ENCODE peak calls at places on chromosome 2, in seven cellular contexts. One of them, this sample, is unnamed.

GRCh38 chr2:38666578-38666926 is 638 bp downstream of the GALM start:
- DNase-seq in PC-3: peak; percentile 37
- DNase-seq in A549: no peak
- DNase-seq in bronchial epithelial cell: no peak
- DNase-seq in upper lobe of right lung: no peak
- DNase-seq in astrocyte of the spinal cord: peak; percentile 8
- DNase-seq in lower lobe of right lung: peak; percentile 56
- DNase-seq in this sample: no peak

GRCh38 chr2:61493523-61493942 is 22.6 kb upstream of the USP34 start:
- DNase-seq in bronchial epithelial cell: no peak
- DNase-seq in upper lobe of right lung: no peak
- DNase-seq in astrocyte of the spinal cord: peak; percentile 75
- DNase-seq in PC-3: no peak
- DNase-seq in lower lobe of right lung: no peak
- DNase-seq in A549: no peak
- DNase-seq in this sample: no peak

GRCh38 chr2:28423856-28424605 is 31.4 kb downstream of the FOSL2 start:
- DNase-seq in upper lobe of right lung: no peak
- DNase-seq in lower lobe of right lung: peak; percentile 71
- DNase-seq in bronchial epithelial cell: no peak
- DNase-seq in PC-3: no peak
- DNase-seq in A549: no peak
- DNase-seq in astrocyte of the spinal cord: peak; percentile 12
- DNase-seq in this sample: no peak

GRCh38 chr2:14516844-14517243 is 115.7 kb upstream of the LRATD1 start:
- DNase-seq in bronchial epithelial cell: peak; percentile 97
- DNase-seq in astrocyte of the spinal cord: peak; percentile 95
- DNase-seq in upper lobe of right lung: no peak
- DNase-seq in PC-3: peak; percentile 97
- DNase-seq in lower lobe of right lung: no peak
- DNase-seq in A549: no peak
- DNase-seq in this sample: no peak

GRCh38 chr2:37414470-37414949 is 70.1 kb downstream of the QPCT start:
- DNase-seq in PC-3: peak; percentile 84
- DNase-seq in lower lobe of right lung: no peak
- DNase-seq in astrocyte of the spinal cord: peak; percentile 80
- DNase-seq in A549: peak; percentile 68
- DNase-seq in upper lobe of right lung: no peak
- DNase-seq in bronchial epithelial cell: peak; percentile 62
- DNase-seq in this sample: peak; percentile 23

GRCh38 chr2:149313512-149313972 is 16.8 kb upstream of the LYPD6 start:
- DNase-seq in upper lobe of right lung: no peak
- DNase-seq in astrocyte of the spinal cord: peak; percentile 12
- DNase-seq in lower lobe of right lung: no peak
- DNase-seq in A549: peak; percentile 45
- DNase-seq in PC-3: peak; percentile 74
- DNase-seq in bronchial epithelial cell: peak; percentile 71
- DNase-seq in this sample: no peak

GRCh38 chr2:169131587-169132512 is 62.5 kb downstream of the DHRS9 start:
- DNase-seq in upper lobe of right lung: no peak
- DNase-seq in PC-3: peak; percentile 81
- DNase-seq in lower lobe of right lung: no peak
- DNase-seq in astrocyte of the spinal cord: peak; percentile 55
- DNase-seq in A549: peak; percentile 55
- DNase-seq in bronchial epithelial cell: peak; percentile 81
- DNase-seq in this sample: peak; percentile 54

GRCh38 chr2:121625953-121626352 is 23.3 kb downstream of the CLASP1 start:
- DNase-seq in lower lobe of right lung: no peak
- DNase-seq in A549: no peak
- DNase-seq in upper lobe of right lung: no peak
- DNase-seq in PC-3: no peak
- DNase-seq in bronchial epithelial cell: no peak
- DNase-seq in astrocyte of the spinal cord: no peak
- DNase-seq in this sample: no peak

GRCh38 chr2:235666240-235666781 is 172.5 kb downstream of the AGAP1 start:
- DNase-seq in astrocyte of the spinal cord: peak; percentile 93
- DNase-seq in A549: peak; percentile 86
- DNase-seq in PC-3: peak; percentile 80
- DNase-seq in upper lobe of right lung: no peak
- DNase-seq in bronchial epithelial cell: peak; percentile 49
- DNase-seq in lower lobe of right lung: no peak
- DNase-seq in this sample: no peak

GRCh38 chr2:26222976-26223375 is 21.5 kb downstream of the HADHA start:
- DNase-seq in PC-3: no peak
- DNase-seq in lower lobe of right lung: no peak
- DNase-seq in bronchial epithelial cell: no peak
- DNase-seq in upper lobe of right lung: no peak
- DNase-seq in astrocyte of the spinal cord: no peak
- DNase-seq in A549: no peak
- DNase-seq in this sample: no peak

GRCh38 chr2:159265171-159265576 is 21.3 kb downstream of the WDSUB1 start:
- DNase-seq in astrocyte of the spinal cord: peak; percentile 49
- DNase-seq in lower lobe of right lung: no peak
- DNase-seq in bronchial epithelial cell: peak; percentile 64
- DNase-seq in upper lobe of right lung: no peak
- DNase-seq in A549: peak; percentile 11
- DNase-seq in PC-3: peak; percentile 70
- DNase-seq in this sample: peak; percentile 20

GRCh38 chr2:232634319-232635150 is 1.1 kb downstream of the EFHD1 start:
- DNase-seq in lower lobe of right lung: no peak
- DNase-seq in bronchial epithelial cell: no peak
- DNase-seq in PC-3: no peak
- DNase-seq in A549: no peak
- DNase-seq in upper lobe of right lung: no peak
- DNase-seq in astrocyte of the spinal cord: no peak
- DNase-seq in this sample: peak; percentile 39
- H3K4me3 ChIP-seq in lower lobe of right lung: peak overlapping the region; percentile 60
- H3K4me3 ChIP-seq in bronchial epithelial cell: peak overlapping the region; percentile 47
- H3K4me3 ChIP-seq in PC-3: no peak overlapping the region
- H3K4me3 ChIP-seq in A549: peak overlapping the region; percentile 61
- H3K4me3 ChIP-seq in upper lobe of right lung: peak overlapping the region; percentile 48
- H3K4me3 ChIP-seq in astrocyte of the spinal cord: peak overlapping the region; percentile 52
- H3K4me3 ChIP-seq in this sample: peak overlapping the region; percentile 76

DNA sequence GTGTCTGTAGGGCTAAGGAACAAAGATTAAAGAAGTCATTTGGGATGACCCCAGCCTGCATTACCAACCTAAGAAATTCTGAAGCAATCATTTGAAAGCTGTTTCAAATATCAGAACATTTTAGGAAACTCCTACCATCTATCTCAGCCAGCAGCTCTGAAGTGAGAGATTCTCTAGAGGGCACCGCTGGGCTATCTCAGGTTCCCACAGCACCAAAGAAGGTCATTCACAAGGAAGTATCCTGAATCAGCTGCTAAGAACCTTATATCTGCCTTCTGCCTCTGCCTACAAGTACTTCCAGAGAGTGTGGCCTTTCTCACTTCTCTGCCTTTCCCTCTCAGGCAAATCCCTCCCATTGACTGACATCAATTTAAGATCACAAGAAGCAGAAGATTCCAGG is 13.4 kb upstream of the EVA1A start:
- DNase-seq in PC-3: peak; percentile 37
- DNase-seq in lower lobe of right lung: no peak
- DNase-seq in bronchial epithelial cell: peak; percentile 28
- DNase-seq in astrocyte of the spinal cord: no peak
- DNase-seq in upper lobe of right lung: no peak
- DNase-seq in A549: peak; percentile 21
- DNase-seq in this sample: no peak
- TF ChIP-seq CTCF in PC-3: peak; percentile 51
- TF ChIP-seq CTCF in lower lobe of right lung: no peak
- TF ChIP-seq CTCF in bronchial epithelial cell: no peak
- TF ChIP-seq CTCF in astrocyte of the spinal cord: no peak
- TF ChIP-seq CTCF in upper lobe of right lung: no peak
- TF ChIP-seq CTCF in A549: no peak
- TF ChIP-seq CTCF in this sample: peak; percentile 38

GRCh38 chr2:196220671-196221070 is 49.3 kb upstream of the STK17B start:
- DNase-seq in PC-3: no peak
- DNase-seq in astrocyte of the spinal cord: no peak
- DNase-seq in A549: no peak
- DNase-seq in lower lobe of right lung: no peak
- DNase-seq in upper lobe of right lung: no peak
- DNase-seq in bronchial epithelial cell: no peak
- DNase-seq in this sample: no peak
- H3K4me3 ChIP-seq in PC-3: no peak overlapping the region
- H3K4me3 ChIP-seq in astrocyte of the spinal cord: no peak overlapping the region
- H3K4me3 ChIP-seq in A549: no peak overlapping the region
- H3K4me3 ChIP-seq in lower lobe of right lung: no peak overlapping the region
- H3K4me3 ChIP-seq in upper lobe of right lung: no peak overlapping the region
- H3K4me3 ChIP-seq in bronchial epithelial cell: no peak overlapping the region
- H3K4me3 ChIP-seq in this sample: no peak overlapping the region

DNA sequence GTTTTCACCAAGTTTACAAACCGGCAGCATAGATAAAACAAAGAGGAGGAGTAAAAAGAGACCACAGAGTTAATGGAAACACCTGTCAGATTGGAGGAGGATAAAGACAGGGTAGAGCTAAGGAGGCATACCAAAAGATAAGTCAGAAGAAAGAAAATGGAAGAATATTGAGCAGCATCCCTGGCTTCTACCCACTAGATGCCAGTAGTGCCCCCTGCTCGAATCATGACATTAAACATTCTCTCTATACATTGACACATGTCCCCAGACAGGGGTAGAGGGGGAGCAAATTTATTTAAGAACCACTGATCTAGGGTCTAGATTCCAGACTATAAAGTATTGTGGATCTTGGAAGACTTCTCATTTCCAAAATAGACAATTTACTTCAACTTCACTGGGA is 159.8 kb upstream of the ETAA1 start:
- DNase-seq in bronchial epithelial cell: no peak
- DNase-seq in astrocyte of the spinal cord: no peak
- DNase-seq in A549: no peak
- DNase-seq in PC-3: peak; percentile 42
- DNase-seq in upper lobe of right lung: no peak
- DNase-seq in lower lobe of right lung: no peak
- DNase-seq in this sample: no peak
- TF ChIP-seq CTCF in bronchial epithelial cell: peak; percentile 30
- TF ChIP-seq CTCF in astrocyte of the spinal cord: peak; percentile 9
- TF ChIP-seq CTCF in A549: no peak
- TF ChIP-seq CTCF in PC-3: peak; percentile 64
- TF ChIP-seq CTCF in upper lobe of right lung: no peak
- TF ChIP-seq CTCF in lower lobe of right lung: no peak
- TF ChIP-seq CTCF in this sample: peak; percentile 15

GRCh38 chr2:161424992-161425391 is 8.9 kb downstream of the TBR1 start:
- DNase-seq in upper lobe of right lung: no peak
- DNase-seq in lower lobe of right lung: no peak
- DNase-seq in bronchial epithelial cell: no peak
- DNase-seq in astrocyte of the spinal cord: peak; percentile 11
- DNase-seq in PC-3: no peak
- DNase-seq in A549: no peak
- DNase-seq in this sample: no peak

GRCh38 chr2:161425966-161426365 is 9.9 kb downstream of the TBR1 start:
- DNase-seq in lower lobe of right lung: no peak
- DNase-seq in upper lobe of right lung: no peak
- DNase-seq in astrocyte of the spinal cord: no peak
- DNase-seq in A549: no peak
- DNase-seq in bronchial epithelial cell: no peak
- DNase-seq in PC-3: no peak
- DNase-seq in this sample: no peak

GRCh38 chr2:161422812-161423211 is 6.7 kb downstream of the TBR1 start:
- DNase-seq in lower lobe of right lung: no peak
- DNase-seq in bronchial epithelial cell: no peak
- DNase-seq in A549: no peak
- DNase-seq in astrocyte of the spinal cord: no peak
- DNase-seq in upper lobe of right lung: no peak
- DNase-seq in PC-3: no peak
- DNase-seq in this sample: no peak

GRCh38 chr2:161423351-161424178 is 7.5 kb downstream of the TBR1 start:
- DNase-seq in A549: no peak
- DNase-seq in astrocyte of the spinal cord: no peak
- DNase-seq in upper lobe of right lung: no peak
- DNase-seq in bronchial epithelial cell: no peak
- DNase-seq in lower lobe of right lung: no peak
- DNase-seq in PC-3: no peak
- DNase-seq in this sample: no peak

DNA sequence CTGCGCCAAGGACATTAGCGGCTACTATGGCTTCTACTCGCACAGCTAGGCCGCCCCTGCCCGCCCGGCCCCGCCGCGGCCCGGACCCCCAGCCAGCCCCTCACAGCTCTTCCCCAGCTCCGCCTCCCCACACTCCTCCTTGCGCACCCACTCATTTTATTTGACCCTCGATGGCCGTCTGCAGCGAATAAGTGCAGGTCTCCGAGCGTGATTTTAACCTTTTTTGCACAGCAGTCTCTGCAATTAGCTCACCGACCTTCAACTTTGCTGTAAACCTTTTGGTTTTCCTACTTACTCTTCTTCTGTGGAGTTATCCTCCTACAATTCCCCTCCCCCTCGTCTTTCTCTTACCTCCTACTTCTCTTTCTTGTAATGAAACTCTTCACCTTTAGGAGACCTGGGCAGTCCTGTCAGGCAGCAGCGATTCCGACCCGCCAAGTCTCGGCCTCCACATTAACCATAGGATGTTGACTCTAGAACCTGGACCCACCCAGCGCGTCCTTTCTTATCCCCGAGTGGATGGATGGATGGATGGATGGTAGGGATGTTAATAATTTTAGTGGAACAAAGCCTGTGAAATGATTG is 8.2 kb downstream of the TBR1 start:
- DNase-seq in A549: no peak
- DNase-seq in bronchial epithelial cell: no peak
- DNase-seq in upper lobe of right lung: no peak
- DNase-seq in lower lobe of right lung: no peak
- DNase-seq in PC-3: no peak
- DNase-seq in astrocyte of the spinal cord: no peak
- DNase-seq in this sample: no peak
- H3K4me3 ChIP-seq in A549: no peak overlapping the region
- H3K4me3 ChIP-seq in bronchial epithelial cell: peak overlapping the region; percentile 16
- H3K4me3 ChIP-seq in upper lobe of right lung: no peak overlapping the region
- H3K4me3 ChIP-seq in lower lobe of right lung: peak overlapping the region; percentile 31
- H3K4me3 ChIP-seq in PC-3: no peak overlapping the region
- H3K4me3 ChIP-seq in astrocyte of the spinal cord: no peak overlapping the region
- H3K4me3 ChIP-seq in this sample: no peak overlapping the region

GRCh38 chr2:73284296-73285161 is at the start of gene FBXO41:
- DNase-seq in PC-3: peak; percentile 32
- DNase-seq in bronchial epithelial cell: no peak
- DNase-seq in A549: peak; percentile 48
- DNase-seq in astrocyte of the spinal cord: no peak
- DNase-seq in lower lobe of right lung: peak; percentile 70
- DNase-seq in upper lobe of right lung: peak; percentile 80
- DNase-seq in this sample: no peak
- TF ChIP-seq CTCF in PC-3: no peak
- TF ChIP-seq CTCF in bronchial epithelial cell: no peak
- TF ChIP-seq CTCF in A549: no peak
- TF ChIP-seq CTCF in astrocyte of the spinal cord: no peak
- TF ChIP-seq CTCF in lower lobe of right lung: no peak
- TF ChIP-seq CTCF in upper lobe of right lung: no peak
- TF ChIP-seq CTCF in this sample: no peak

GRCh38 chr2:230416061-230416721 is at the start of gene SP100:
- DNase-seq in bronchial epithelial cell: peak; percentile 64
- DNase-seq in PC-3: peak; percentile 74
- DNase-seq in lower lobe of right lung: peak; percentile 85
- DNase-seq in upper lobe of right lung: peak; percentile 87
- DNase-seq in astrocyte of the spinal cord: peak; percentile 84
- DNase-seq in A549: peak; percentile 69
- DNase-seq in this sample: peak; percentile 35
- H3K4me3 ChIP-seq in bronchial epithelial cell: peak within 1 kb of the TSS; percentile 48
- H3K4me3 ChIP-seq in PC-3: peak within 1 kb of the TSS; percentile 69
- H3K4me3 ChIP-seq in lower lobe of right lung: peak within 1 kb of the TSS; percentile 70
- H3K4me3 ChIP-seq in upper lobe of right lung: peak within 1 kb of the TSS; percentile 64
- H3K4me3 ChIP-seq in astrocyte of the spinal cord: peak within 1 kb of the TSS; percentile 74
- H3K4me3 ChIP-seq in A549: peak within 1 kb of the TSS; percentile 54
- H3K4me3 ChIP-seq in this sample: peak within 1 kb of the TSS; percentile 65